ENCODE peak calls at places on chromosomes 5 and 9, in five cellular contexts. V, I, K, U and S are unnamed samples.

GRCh38 chr9:95506692-95507455 is 9.9 kb downstream of the PTCH1 start:
- DNase-seq in V (peak; percentile 34), I (peak; percentile 34), K (no peak), U (peak; percentile 75), S (no peak)

GRCh38 chr5:18882162-18882561 is 1105.8 kb downstream of the CDH18 start:
- DNase-seq in V (no peak), I (no peak), K (no peak), U (no peak), S (no peak)

GRCh38 chr5:52864376-52864775 is 76.7 kb downstream of the ITGA1 start:
- DNase-seq in V (no peak), I (no peak), K (no peak), U (no peak), S (no peak)

GRCh38 chr9:77472646-77473045 is 175.5 kb downstream of the GNA14 start:
- DNase-seq in V (no peak), I (no peak), K (no peak), U (no peak), S (no peak)

GRCh38 chr9:136093331-136093986 is 1.6 kb downstream of the NACC2 start:
- DNase-seq in V (peak; percentile 61), I (no peak), K (no peak), U (no peak), S (no peak)

GRCh38 chr9:129235041-129235930 is 57.2 kb upstream of the IER5L start:
- DNase-seq in V (peak; percentile 4), I (no peak), K (no peak), U (no peak), S (no peak)

GRCh38 chr5:174573210-174574014 is 151.0 kb upstream of the MSX2 start:
- DNase-seq in V (no peak), I (no peak), K (no peak), U (no peak), S (no peak)

GRCh38 chr5:66527478-66527877 is 68.7 kb upstream of the MAST4 start:
- DNase-seq in V (no peak), I (no peak), K (no peak), U (no peak), S (no peak)

GRCh38 chr5:92769986-92770385 is 811.0 kb downstream of the NR2F1-AS1 start:
- DNase-seq in V (no peak), I (no peak), K (no peak), U (no peak), S (no peak)

GRCh38 chr5:169980418-169981053 is at the start of gene INSYN2B:
- DNase-seq in V (peak; percentile 18), I (no peak), K (peak; percentile 90), U (peak; percentile 58), S (no peak)

GRCh38 chr5:92042237-92042636 is 659.1 kb upstream of the ARRDC3 start:
- DNase-seq in V (no peak), I (no peak), K (no peak), U (no peak), S (no peak)